ENCODE peak calls at places on chromosomes 1 and 21, in nine cellular contexts. O is thyroid gland, Y is ovary, X is aorta, L is heart left ventricle, E is fibroblast of lung, Z is neuronal stem cell, M is left ventricle myocardium inferior, D is spleen. T is an unnamed sample.

GRCh38 chr1:219670426-219671149 is 57.7 kb upstream of the ZC3H11B start:
- DNase-seq in X (peak; percentile 53), O (no peak), Z (no peak), D (no peak), Y (no peak), M (peak; percentile 75), E (peak; percentile 76), L (peak; percentile 85), T (no peak)

GRCh38 chr1:57258616-57259330 is 165.1 kb downstream of the DAB1 start:
- DNase-seq in Y (no peak), D (no peak), Z (no peak), O (no peak), L (no peak), M (no peak), X (no peak), E (no peak), T (no peak)

GRCh38 chr1:119816407-119816806 is 5.1 kb upstream of the REG4 start:
- DNase-seq in Y (no peak), L (no peak), M (no peak), Z (no peak), E (peak; percentile 45), D (no peak), X (no peak), O (no peak), T (no peak)

GRCh38 chr1:71770121-71770520 is 512.2 kb downstream of the NEGR1 start:
- DNase-seq in M (no peak), D (no peak), L (no peak), Y (no peak), X (no peak), Z (no peak), O (no peak), E (peak; percentile 93), T (no peak)

GRCh38 chr1:204213668-204214662 is at the start of gene GOLT1A:
- DNase-seq in O (peak; percentile 67), X (peak; percentile 69), Y (peak; percentile 50), E (peak; percentile 79), L (peak; percentile 51), Z (peak; percentile 55), D (no peak), M (peak; percentile 36), T (peak; percentile 59)

GRCh38 chr1:153560771-153561170 is 4.9 kb downstream of the S100A2 start:
- DNase-seq in Z (no peak), Y (no peak), E (no peak), X (no peak), D (no peak), L (no peak), M (no peak), O (no peak), T (no peak)

GRCh38 chr1:39106949-39107740 is 81.0 kb downstream of the NDUFS5 start:
- DNase-seq in M (no peak), O (no peak), E (no peak), L (no peak), X (no peak), Y (no peak), D (no peak), Z (peak; percentile 63), T (peak; percentile 48)

GRCh38 chr1:208604295-208604694 is 360.1 kb upstream of the PLXNA2 start:
- DNase-seq in E (peak; percentile 26), M (no peak), O (no peak), L (no peak), X (no peak), D (no peak), Y (no peak), Z (no peak), T (no peak)

GRCh38 chr1:241734533-241734932 is 82.5 kb downstream of the WDR64 start:
- DNase-seq in X (no peak), O (no peak), L (no peak), D (no peak), Z (no peak), M (no peak), Y (no peak), E (no peak), T (no peak)

GRCh38 chr1:8217011-8217711 is 100.8 kb upstream of the SLC45A1 start:
- DNase-seq in M (peak; percentile 46), Z (no peak), Y (peak; percentile 62), E (peak; percentile 36), L (peak; percentile 53), O (peak; percentile 60), D (peak; percentile 82), X (peak; percentile 68), T (no peak)

GRCh38 chr21:37446552-37446951 is 80.0 kb downstream of the DYRK1A start:
- DNase-seq in M (no peak), D (no peak), Z (no peak), L (no peak), Y (no peak), O (no peak), E (no peak), X (no peak), T (no peak)

GRCh38 chr21:38903578-38904193 is 98.0 kb downstream of the ETS2 start:
- DNase-seq in M (no peak), Z (no peak), X (peak; percentile 71), O (no peak), D (no peak), Y (no peak), E (no peak), L (no peak), T (no peak)

GRCh38 chr21:25967566-25968438 is 202.8 kb downstream of the APP start:
- DNase-seq in Z (no peak), Y (no peak), O (no peak), D (no peak), E (peak; percentile 25), M (no peak), L (no peak), X (no peak), T (no peak)

GRCh38 chr1:204445860-204446412 is 34.3 kb upstream of the PPP1R15B start:
- DNase-seq in Z (no peak), M (no peak), E (no peak), D (peak; percentile 84), X (no peak), Y (no peak), L (no peak), O (no peak), T (peak; percentile 7)

GRCh38 chr1:229585338-229585737 is 26.8 kb upstream of the ABCB10 start:
- DNase-seq in E (no peak), L (no peak), Y (no peak), M (no peak), D (no peak), Z (no peak), X (no peak), O (no peak), T (no peak)

GRCh38 chr1:222087207-222087920 is 345.5 kb upstream of the DUSP10 start:
- DNase-seq in E (no peak), M (no peak), Y (no peak), Z (no peak), X (no peak), O (no peak), D (no peak), L (no peak), T (no peak)

GRCh38 chr21:46194374-46195334 is 10.4 kb upstream of the SPATC1L start:
- DNase-seq in E (no peak), Y (no peak), X (peak; percentile 38), L (no peak), Z (no peak), O (no peak), M (peak; percentile 7), D (no peak), T (peak; percentile 6)
- H3K36me3 ChIP-seq in E (peaks cover 50% of the 10 kb centered on the region), Y (no peaks in the 10 kb centered on the region), X (peaks cover 19% of the 10 kb centered on the region), L (peaks cover 32% of the 10 kb centered on the region), Z (peaks cover 64% of the 10 kb centered on the region), O (peaks cover 28% of the 10 kb centered on the region), M (peaks cover 85% of the 10 kb centered on the region), D (peaks cover 26% of the 10 kb centered on the region), T (peaks cover 49% of the 10 kb centered on the region)

GRCh38 chr1:245453556-245453955 is 298.8 kb downstream of the KIF26B start:
- DNase-seq in D (no peak), E (no peak), L (no peak), M (no peak), O (no peak), Y (no peak), X (no peak), Z (no peak), T (no peak)
- H3K4me1 ChIP-seq in D (no peaks in the 10 kb centered on the region), E (no peaks in the 10 kb centered on the region), L (no peaks in the 10 kb centered on the region), M (no peaks in the 10 kb centered on the region), O (peaks cover 5% of the 10 kb centered on the region), Y (no peaks in the 10 kb centered on the region), X (no peaks in the 10 kb centered on the region), Z (peaks cover 7% of the 10 kb centered on the region), T (no peaks in the 10 kb centered on the region)

GRCh38 chr1:100866901-100867206 is 27.8 kb downstream of the EXTL2 start:
- DNase-seq in Z (no peak), M (no peak), D (no peak), Y (no peak), X (no peak), L (no peak), E (no peak), O (no peak), T (no peak)

GRCh38 chr1:100862591-100862990 is 32.1 kb downstream of the EXTL2 start:
- DNase-seq in M (no peak), X (no peak), L (no peak), D (no peak), Y (no peak), Z (no peak), E (peak; percentile 97), O (no peak), T (no peak)

GRCh38 chr1:100866041-100866900 is 28.4 kb downstream of the EXTL2 start:
- DNase-seq in E (peak; percentile 57), D (no peak), Z (peak; percentile 9), L (no peak), X (no peak), M (no peak), Y (no peak), O (no peak), T (peak; percentile 56)

GRCh38 chr1:100869996-100870395 is 24.6 kb downstream of the EXTL2 start:
- DNase-seq in E (no peak), L (no peak), Z (no peak), M (no peak), X (no peak), D (no peak), Y (no peak), O (no peak), T (no peak)

GRCh38 chr1:100868364-100868995 is 26.2 kb downstream of the EXTL2 start:
- DNase-seq in O (no peak), Z (peak; percentile 14), E (peak; percentile 46), M (no peak), L (no peak), Y (no peak), D (no peak), X (no peak), T (no peak)
- H3K4me3 ChIP-seq in O (no peak overlapping the region), Z (no peak overlapping the region), E (peak overlapping the region; percentile 13), M (no peak overlapping the region), L (no peak overlapping the region), Y (no peak overlapping the region), D (no peak overlapping the region), X (no peak overlapping the region), T (no peak overlapping the region)

GRCh38 chr1:24659993-24660665 is 17.0 kb downstream of the SRRM1 start:
- DNase-seq in Y (no peak), L (no peak), M (no peak), D (no peak), X (no peak), O (no peak), E (peak; percentile 36), Z (no peak), T (no peak)

GRCh38 chr1:24659166-24659904 is 16.2 kb downstream of the SRRM1 start:
- DNase-seq in X (no peak), Y (no peak), L (no peak), D (no peak), O (no peak), E (no peak), Z (no peak), M (no peak), T (no peak)

GRCh38 chr1:24666794-24667193 is 23.7 kb downstream of the SRRM1 start:
- DNase-seq in L (no peak), E (no peak), Y (no peak), D (no peak), M (no peak), Z (no peak), O (no peak), X (no peak), T (no peak)

GRCh38 chr1:24664507-24665033 is 21.5 kb downstream of the SRRM1 start:
- DNase-seq in Y (no peak), O (no peak), D (no peak), L (no peak), M (no peak), Z (no peak), E (no peak), X (no peak), T (peak; percentile 22)
- H3K36me3 ChIP-seq in Y (no peaks in the 10 kb centered on the region), O (peaks cover 94% of the 10 kb centered on the region), D (peaks cover 100% of the 10 kb centered on the region), L (peaks cover 57% of the 10 kb centered on the region), M (peaks cover 99% of the 10 kb centered on the region), Z (peaks cover 43% of the 10 kb centered on the region), E (peaks cover 18% of the 10 kb centered on the region), X (peaks cover 12% of the 10 kb centered on the region), T (peaks cover 94% of the 10 kb centered on the region)